ENCODE peak calls at places on chromosomes 16 and 17, in ten cellular contexts. P, B, U, T, S, E, D, Z, O and K are unnamed samples.

GRCh38 chr17:18021372-18021771 is 17.6 kb downstream of the ATPAF2 start:
- DNase-seq in P (no peak), B (no peak), U (no peak), T (no peak), S (no peak), E (peak; percentile 21), D (no peak), Z (no peak), O (no peak), K (no peak)

GRCh38 chr17:35242158-35242804 is 591 bp upstream of the SLFN5 start:
- DNase-seq in P (peak; percentile 37), B (peak; percentile 90), U (peak; percentile 43), T (peak; percentile 33), S (peak; percentile 89), E (peak; percentile 69), D (peak; percentile 54), Z (peak; percentile 56), O (no peak), K (peak; percentile 71)

GRCh38 chr17:8986295-8986694 is 20.8 kb upstream of the PIK3R5 start:
- DNase-seq in P (no peak), B (no peak), U (no peak), T (no peak), S (no peak), E (no peak), D (no peak), Z (no peak), O (no peak), K (no peak)

GRCh38 chr17:74052993-74053744 is 150.3 kb upstream of the RPL38 start:
- DNase-seq in P (no peak), B (no peak), U (no peak), T (no peak), S (no peak), E (no peak), D (no peak), Z (no peak), O (no peak), K (no peak)

GRCh38 chr16:27625050-27625697 is 75.2 kb downstream of the KATNIP start:
- DNase-seq in P (no peak), B (no peak), U (no peak), T (peak; percentile 18), S (no peak), E (peak; percentile 52), D (peak; percentile 52), Z (peak; percentile 93), O (peak; percentile 10), K (no peak)

GRCh38 chr17:57906910-57907309 is 48.3 kb downstream of the CUEDC1 start:
- DNase-seq in P (no peak), B (no peak), U (no peak), T (no peak), S (no peak), E (peak; percentile 48), D (no peak), Z (no peak), O (no peak), K (no peak)

GRCh38 chr17:41403409-41404023 is 6.1 kb upstream of the KRT31 start:
- DNase-seq in P (no peak), B (no peak), U (no peak), T (no peak), S (no peak), E (no peak), D (peak; percentile 17), Z (peak; percentile 41), O (peak; percentile 52), K (no peak)

GRCh38 chr16:20743591-20743990 is 2.0 kb upstream of the THUMPD1 start:
- DNase-seq in P (no peak), B (no peak), U (no peak), T (no peak), S (no peak), E (no peak), D (no peak), Z (no peak), O (no peak), K (no peak)

GRCh38 chr17:1067282-1067956 is 70.5 kb downstream of the TIMM22 start:
- DNase-seq in P (no peak), B (no peak), U (no peak), T (peak; percentile 55), S (no peak), E (peak; percentile 50), D (peak; percentile 87), Z (no peak), O (no peak), K (no peak)

GRCh38 chr17:38564869-38565268 is 40.9 kb downstream of the SRCIN1 start:
- DNase-seq in P (no peak), B (no peak), U (no peak), T (no peak), S (no peak), E (no peak), D (no peak), Z (no peak), O (no peak), K (no peak)

GRCh38 chr17:41455236-41455635 is 11.9 kb downstream of the KRT32 start:
- DNase-seq in P (no peak), B (no peak), U (no peak), T (no peak), S (no peak), E (no peak), D (peak; percentile 2), Z (no peak), O (no peak), K (no peak)

GRCh38 chr17:72445055-72445991 is 324.5 kb downstream of the SOX9 start:
- DNase-seq in P (no peak), B (no peak), U (no peak), T (no peak), S (no peak), E (peak; percentile 80), D (no peak), Z (no peak), O (no peak), K (no peak)

GRCh38 chr16:75593308-75593707 is 27.1 kb downstream of the GABARAPL2 start:
- DNase-seq in P (no peak), B (no peak), U (no peak), T (no peak), S (no peak), E (no peak), D (no peak), Z (no peak), O (no peak), K (no peak)

GRCh38 chr16:77298638-77299360 is 99.6 kb downstream of the SYCE1L start:
- DNase-seq in P (no peak), B (no peak), U (no peak), T (no peak), S (no peak), E (peak; percentile 93), D (peak; percentile 98), Z (peak; percentile 98), O (peak; percentile 91), K (no peak)

GRCh38 chr17:38907930-38908675 is 17.3 kb upstream of the LASP1NB start:
- DNase-seq in P (no peak), B (no peak), U (no peak), T (no peak), S (no peak), E (no peak), D (no peak), Z (no peak), O (no peak), K (no peak)

GRCh38 chr16:11263737-11264136 is 5.4 kb downstream of the TNP2 start:
- DNase-seq in P (no peak), B (peak; percentile 70), U (no peak), T (no peak), S (peak; percentile 54), E (no peak), D (no peak), Z (no peak), O (no peak), K (peak; percentile 40)

GRCh38 chr17:40727447-40728231 is 24.1 kb upstream of the KRT24 start:
- DNase-seq in P (no peak), B (no peak), U (no peak), T (no peak), S (no peak), E (no peak), D (peak; percentile 78), Z (no peak), O (peak; percentile 18), K (no peak)

GRCh38 chr16:14307059-14307531 is 236.0 kb downstream of the MRTFB start:
- DNase-seq in P (no peak), B (no peak), U (no peak), T (no peak), S (no peak), E (no peak), D (no peak), Z (no peak), O (no peak), K (no peak)

GRCh38 chr16:14308357-14308723 is 237.2 kb downstream of the MRTFB start:
- DNase-seq in P (no peak), B (no peak), U (no peak), T (no peak), S (no peak), E (no peak), D (no peak), Z (no peak), O (no peak), K (no peak)

GRCh38 chr16:14304891-14305459 is 233.9 kb downstream of the MRTFB start:
- DNase-seq in P (no peak), B (no peak), U (no peak), T (no peak), S (no peak), E (no peak), D (no peak), Z (no peak), O (no peak), K (no peak)

GRCh38 chr16:14307623-14308356 is 236.7 kb downstream of the MRTFB start:
- DNase-seq in P (no peak), B (no peak), U (no peak), T (no peak), S (no peak), E (peak; percentile 74), D (peak; percentile 34), Z (no peak), O (no peak), K (no peak)

GRCh38 chr16:14306485-14307058 is 235.5 kb downstream of the MRTFB start:
- DNase-seq in P (no peak), B (no peak), U (no peak), T (no peak), S (no peak), E (no peak), D (no peak), Z (no peak), O (no peak), K (no peak)
- H3K4me1 ChIP-seq in P (peaks cover 16% of the 10 kb centered on the region), B (peaks cover 4% of the 10 kb centered on the region), U (peaks cover 45% of the 10 kb centered on the region), T (peaks cover 45% of the 10 kb centered on the region), S (peaks cover 46% of the 10 kb centered on the region), E (peaks cover 59% of the 10 kb centered on the region), D (peaks cover 26% of the 10 kb centered on the region), Z (peaks cover 5% of the 10 kb centered on the region), O (peaks cover 64% of the 10 kb centered on the region), K (peaks cover 44% of the 10 kb centered on the region)

GRCh38 chr17:77383613-77384608 is 243.1 kb downstream of the SEC14L1 start:
- DNase-seq in P (no peak), B (no peak), U (no peak), T (peak; percentile 80), S (no peak), E (no peak), D (no peak), Z (no peak), O (no peak), K (no peak)
- H3K4me1 ChIP-seq in P (peaks cover 66% of the 10 kb centered on the region), B (peaks cover 75% of the 10 kb centered on the region), U (peaks cover 66% of the 10 kb centered on the region), T (peaks cover 99% of the 10 kb centered on the region), S (peaks cover 94% of the 10 kb centered on the region), E (peaks cover 89% of the 10 kb centered on the region), D (peaks cover 66% of the 10 kb centered on the region), Z (peaks cover 29% of the 10 kb centered on the region), O (peaks cover 55% of the 10 kb centered on the region), K (peaks cover 95% of the 10 kb centered on the region)

GRCh38 chr16:12551530-12551929 is 252.2 kb downstream of the CPPED1 start:
- DNase-seq in P (no peak), B (peak; percentile 48), U (no peak), T (no peak), S (no peak), E (no peak), D (no peak), Z (no peak), O (no peak), K (no peak)
- H3K4me1 ChIP-seq in P (no peaks in the 10 kb centered on the region), B (no peaks in the 10 kb centered on the region), U (peaks cover 3% of the 10 kb centered on the region), T (no peaks in the 10 kb centered on the region), S (peaks cover 12% of the 10 kb centered on the region), E (no peaks in the 10 kb centered on the region), D (no peaks in the 10 kb centered on the region), Z (no peaks in the 10 kb centered on the region), O (no peaks in the 10 kb centered on the region), K (peaks cover 17% of the 10 kb centered on the region)

GRCh38 chr16:67215690-67216089 is 11.2 kb upstream of the TMEM208 start:
- DNase-seq in P (no peak), B (no peak), U (no peak), T (no peak), S (no peak), E (no peak), D (no peak), Z (no peak), O (no peak), K (no peak)
- H3K4me1 ChIP-seq in P (no peaks in the 10 kb centered on the region), B (no peaks in the 10 kb centered on the region), U (no peaks in the 10 kb centered on the region), T (peaks cover 41% of the 10 kb centered on the region), S (no peaks in the 10 kb centered on the region), E (peaks cover 6% of the 10 kb centered on the region), D (peaks cover 6% of the 10 kb centered on the region), Z (peaks cover 22% of the 10 kb centered on the region), O (peaks cover 6% of the 10 kb centered on the region), K (no peaks in the 10 kb centered on the region)